ENCODE peak calls at places on chromosomes 16 and 17, in nine cellular contexts. One of them, this sample, is unnamed. For H3K4me1, the result is how much of the 10 kb centered on the place peaks cover.

GRCh38 chr17:77471984-77472836 is 331.4 kb downstream of the SEC14L1 start:
- DNase-seq in GM23338: peak
- DNase-seq in H9: peak
- DNase-seq in PC-3: no peak
- DNase-seq in colonic mucosa: no peak
- DNase-seq in PC-9: no peak
- DNase-seq in GM23248: peak
- DNase-seq in mesenchymal stem cell: peak
- DNase-seq in cardiac muscle cell: peak
- DNase-seq in this sample: peak

GRCh38 chr16:5062790-5063765 is 2.7 kb downstream of the C16orf89 start:
- DNase-seq in GM23338: no peak
- DNase-seq in H9: no peak
- DNase-seq in PC-3: no peak
- DNase-seq in colonic mucosa: no peak
- DNase-seq in PC-9: no peak
- DNase-seq in GM23248: no peak
- DNase-seq in mesenchymal stem cell: no peak
- DNase-seq in cardiac muscle cell: no peak
- DNase-seq in this sample: peak

GRCh38 chr16:505479-506245 is 21.9 kb upstream of the CAPN15 start:
- DNase-seq in GM23338: peak
- DNase-seq in H9: peak
- DNase-seq in PC-3: no peak
- DNase-seq in colonic mucosa: no peak
- DNase-seq in PC-9: no peak
- DNase-seq in GM23248: no peak
- DNase-seq in mesenchymal stem cell: no peak
- DNase-seq in cardiac muscle cell: no peak
- DNase-seq in this sample: no peak

GRCh38 chr16:47064775-47065174 is 79.0 kb downstream of the NETO2 start:
- DNase-seq in GM23338: peak
- DNase-seq in H9: peak
- DNase-seq in PC-3: no peak
- DNase-seq in colonic mucosa: no peak
- DNase-seq in PC-9: no peak
- DNase-seq in GM23248: no peak
- DNase-seq in mesenchymal stem cell: no peak
- DNase-seq in cardiac muscle cell: no peak
- DNase-seq in this sample: no peak

GRCh38 chr16:17171250-17172143 is 299.3 kb downstream of the XYLT1 start:
- DNase-seq in GM23338: no peak
- DNase-seq in H9: no peak
- DNase-seq in PC-3: no peak
- DNase-seq in colonic mucosa: no peak
- DNase-seq in PC-9: no peak
- DNase-seq in GM23248: no peak
- DNase-seq in mesenchymal stem cell: no peak
- DNase-seq in cardiac muscle cell: no peak
- DNase-seq in this sample: no peak

GRCh38 chr16:10172848-10173655 is 9.2 kb downstream of the GRIN2A start:
- DNase-seq in GM23338: peak
- DNase-seq in H9: no peak
- DNase-seq in PC-3: peak
- DNase-seq in colonic mucosa: no peak
- DNase-seq in PC-9: no peak
- DNase-seq in GM23248: peak
- DNase-seq in mesenchymal stem cell: peak
- DNase-seq in cardiac muscle cell: no peak
- DNase-seq in this sample: no peak

GRCh38 chr16:10964039-10964890 is 19.9 kb downstream of the CLEC16A start:
- DNase-seq in GM23338: peak
- DNase-seq in H9: peak
- DNase-seq in PC-3: peak
- DNase-seq in colonic mucosa: peak
- DNase-seq in PC-9: no peak
- DNase-seq in GM23248: peak
- DNase-seq in mesenchymal stem cell: peak
- DNase-seq in cardiac muscle cell: peak
- DNase-seq in this sample: peak

GRCh38 chr16:74700206-74701040 is at the start of gene MLKL:
- DNase-seq in GM23338: peak
- DNase-seq in H9: peak
- DNase-seq in PC-3: peak
- DNase-seq in colonic mucosa: peak
- DNase-seq in PC-9: peak
- DNase-seq in GM23248: peak
- DNase-seq in mesenchymal stem cell: peak
- DNase-seq in cardiac muscle cell: peak
- DNase-seq in this sample: peak

GRCh38 chr16:71807905-71808592 is 585 bp downstream of the AP1G1 start:
- DNase-seq in GM23338: peak
- DNase-seq in H9: no peak
- DNase-seq in PC-3: no peak
- DNase-seq in colonic mucosa: peak
- DNase-seq in PC-9: no peak
- DNase-seq in GM23248: peak
- DNase-seq in mesenchymal stem cell: peak
- DNase-seq in cardiac muscle cell: peak
- DNase-seq in this sample: peak

GRCh38 chr17:33647976-33648375 is 354.9 kb upstream of the ASIC2 start:
- DNase-seq in GM23338: peak
- DNase-seq in H9: peak
- DNase-seq in PC-3: no peak
- DNase-seq in colonic mucosa: no peak
- DNase-seq in PC-9: no peak
- DNase-seq in GM23248: peak
- DNase-seq in mesenchymal stem cell: peak
- DNase-seq in cardiac muscle cell: peak
- DNase-seq in this sample: peak

GRCh38 chr16:85048921-85049562 is 21.4 kb downstream of the KIAA0513 start:
- DNase-seq in GM23338: no peak
- DNase-seq in H9: no peak
- DNase-seq in PC-3: no peak
- DNase-seq in colonic mucosa: no peak
- DNase-seq in PC-9: no peak
- DNase-seq in GM23248: no peak
- DNase-seq in mesenchymal stem cell: no peak
- DNase-seq in cardiac muscle cell: no peak
- DNase-seq in this sample: no peak
- H3K4me1 ChIP-seq in GM23338: under half
- H3K4me1 ChIP-seq in H9: under half
- H3K4me1 ChIP-seq in PC-3: under half
- H3K4me1 ChIP-seq in colonic mucosa: under half
- H3K4me1 ChIP-seq in PC-9: under half
- H3K4me1 ChIP-seq in GM23248: under half
- H3K4me1 ChIP-seq in mesenchymal stem cell: under half
- H3K4me1 ChIP-seq in cardiac muscle cell: under half
- H3K4me1 ChIP-seq in this sample: under half

GRCh38 chr16:81586976-81587625 is 142.5 kb downstream of the CMIP start:
- DNase-seq in GM23338: no peak
- DNase-seq in H9: no peak
- DNase-seq in PC-3: no peak
- DNase-seq in colonic mucosa: no peak
- DNase-seq in PC-9: peak
- DNase-seq in GM23248: no peak
- DNase-seq in mesenchymal stem cell: no peak
- DNase-seq in cardiac muscle cell: no peak
- DNase-seq in this sample: no peak

GRCh38 chr16:81587626-81588160 is 143.1 kb downstream of the CMIP start:
- DNase-seq in GM23338: no peak
- DNase-seq in H9: no peak
- DNase-seq in PC-3: no peak
- DNase-seq in colonic mucosa: no peak
- DNase-seq in PC-9: peak
- DNase-seq in GM23248: no peak
- DNase-seq in mesenchymal stem cell: no peak
- DNase-seq in cardiac muscle cell: no peak
- DNase-seq in this sample: no peak

GRCh38 chr16:81583893-81584705 is 139.5 kb downstream of the CMIP start:
- DNase-seq in GM23338: no peak
- DNase-seq in H9: no peak
- DNase-seq in PC-3: peak
- DNase-seq in colonic mucosa: peak
- DNase-seq in PC-9: peak
- DNase-seq in GM23248: peak
- DNase-seq in mesenchymal stem cell: peak
- DNase-seq in cardiac muscle cell: no peak
- DNase-seq in this sample: no peak

GRCh38 chr16:81586421-81586820 is 141.8 kb downstream of the CMIP start:
- DNase-seq in GM23338: no peak
- DNase-seq in H9: no peak
- DNase-seq in PC-3: peak
- DNase-seq in colonic mucosa: no peak
- DNase-seq in PC-9: peak
- DNase-seq in GM23248: no peak
- DNase-seq in mesenchymal stem cell: peak
- DNase-seq in cardiac muscle cell: no peak
- DNase-seq in this sample: no peak

DNA sequence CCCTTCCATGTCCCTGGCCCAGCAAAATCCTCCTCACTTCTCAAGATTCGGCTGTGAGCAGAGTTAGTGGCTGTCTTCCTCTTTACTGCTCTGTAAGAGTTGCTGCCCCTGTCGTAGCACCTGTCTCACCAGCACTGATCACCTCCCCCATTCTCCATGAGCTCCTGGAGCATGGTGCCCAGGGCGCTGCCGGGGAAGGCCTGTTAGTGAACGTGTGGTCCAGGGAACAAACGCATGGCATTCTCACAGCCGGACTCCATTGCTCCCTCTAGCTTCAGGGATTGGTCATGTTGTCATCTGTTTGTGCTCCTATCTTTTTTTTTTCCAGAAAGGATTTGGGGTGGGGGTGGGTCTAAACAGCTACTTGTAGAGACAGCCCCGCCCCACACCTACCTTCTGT is 141.2 kb downstream of the CMIP start:
- DNase-seq in GM23338: peak
- DNase-seq in H9: peak
- DNase-seq in PC-3: peak
- DNase-seq in colonic mucosa: no peak
- DNase-seq in PC-9: peak
- DNase-seq in GM23248: no peak
- DNase-seq in mesenchymal stem cell: peak
- DNase-seq in cardiac muscle cell: no peak
- DNase-seq in this sample: peak
- H3K4me1 ChIP-seq in GM23338: under half
- H3K4me1 ChIP-seq in H9: under half
- H3K4me1 ChIP-seq in PC-3: half or more
- H3K4me1 ChIP-seq in colonic mucosa: under half
- H3K4me1 ChIP-seq in PC-9: half or more
- H3K4me1 ChIP-seq in GM23248: under half
- H3K4me1 ChIP-seq in mesenchymal stem cell: under half
- H3K4me1 ChIP-seq in cardiac muscle cell: under half
- H3K4me1 ChIP-seq in this sample: under half

DNA sequence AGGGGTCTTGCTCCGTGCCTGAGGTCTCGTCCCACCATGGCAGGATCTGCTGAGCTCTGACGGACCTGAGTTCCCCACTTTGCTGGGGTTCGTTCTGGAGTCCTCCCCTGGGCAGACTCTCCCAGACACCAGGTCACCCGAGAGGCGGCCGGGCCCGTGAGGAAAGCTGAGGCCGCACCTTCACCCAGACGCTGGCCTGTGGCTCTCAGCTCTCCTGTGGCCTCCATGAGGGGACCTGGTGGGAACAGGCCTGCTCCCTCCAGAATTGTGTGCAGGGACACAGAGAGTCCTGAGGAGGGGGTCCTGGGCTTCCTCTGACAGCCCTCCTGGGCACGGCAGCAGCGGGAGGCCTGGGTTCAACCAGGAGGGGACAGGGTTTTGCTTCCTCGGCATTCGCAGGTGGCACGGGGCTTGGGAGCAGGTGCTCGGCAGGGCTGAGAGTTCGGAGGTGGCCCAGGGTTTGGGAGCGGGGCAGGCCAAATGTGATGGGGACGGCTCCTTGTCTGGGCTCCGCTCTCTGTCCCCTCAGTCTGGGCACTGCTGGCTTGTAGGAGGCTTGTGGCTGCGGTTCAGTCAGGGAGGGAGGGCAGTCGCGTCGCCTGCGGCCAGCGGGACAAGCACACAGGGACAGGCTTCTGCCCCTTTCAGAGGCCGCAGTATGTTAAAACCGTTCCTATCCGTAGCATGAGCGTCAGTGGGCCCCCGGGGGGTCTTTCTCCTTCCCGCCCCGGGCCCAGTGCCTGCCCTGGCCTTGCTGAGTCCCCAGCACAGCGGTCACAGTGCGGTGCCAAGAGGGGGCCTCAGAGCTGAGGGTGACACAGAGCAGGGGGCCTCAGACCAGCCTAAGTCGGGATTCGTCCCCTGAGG is 8.1 kb upstream of the SNAI3 start:
- DNase-seq in GM23338: no peak
- DNase-seq in H9: no peak
- DNase-seq in PC-3: no peak
- DNase-seq in colonic mucosa: no peak
- DNase-seq in PC-9: no peak
- DNase-seq in GM23248: no peak
- DNase-seq in mesenchymal stem cell: no peak
- DNase-seq in cardiac muscle cell: no peak
- DNase-seq in this sample: no peak
- H3K4me1 ChIP-seq in GM23338: under half
- H3K4me1 ChIP-seq in H9: under half
- H3K4me1 ChIP-seq in PC-3: under half
- H3K4me1 ChIP-seq in colonic mucosa: under half
- H3K4me1 ChIP-seq in PC-9: under half
- H3K4me1 ChIP-seq in GM23248: under half
- H3K4me1 ChIP-seq in mesenchymal stem cell: under half
- H3K4me1 ChIP-seq in cardiac muscle cell: under half
- H3K4me1 ChIP-seq in this sample: under half

GRCh38 chr16:82197540-82198240 is 27.7 kb upstream of the MPHOSPH6 start:
- DNase-seq in GM23338: no peak
- DNase-seq in H9: no peak
- DNase-seq in PC-3: no peak
- DNase-seq in colonic mucosa: no peak
- DNase-seq in PC-9: peak
- DNase-seq in GM23248: no peak
- DNase-seq in mesenchymal stem cell: no peak
- DNase-seq in cardiac muscle cell: peak
- DNase-seq in this sample: no peak
- H3K4me1 ChIP-seq in GM23338: under half
- H3K4me1 ChIP-seq in H9: under half
- H3K4me1 ChIP-seq in PC-3: under half
- H3K4me1 ChIP-seq in colonic mucosa: under half
- H3K4me1 ChIP-seq in PC-9: under half
- H3K4me1 ChIP-seq in GM23248: under half
- H3K4me1 ChIP-seq in mesenchymal stem cell: under half
- H3K4me1 ChIP-seq in cardiac muscle cell: under half
- H3K4me1 ChIP-seq in this sample: under half

GRCh38 chr17:27536781-27537180 is 80.5 kb downstream of the KSR1 start:
- DNase-seq in GM23338: no peak
- DNase-seq in H9: no peak
- DNase-seq in PC-3: no peak
- DNase-seq in colonic mucosa: no peak
- DNase-seq in PC-9: no peak
- DNase-seq in GM23248: no peak
- DNase-seq in mesenchymal stem cell: no peak
- DNase-seq in cardiac muscle cell: no peak
- DNase-seq in this sample: no peak
- H3K4me1 ChIP-seq in GM23338: under half
- H3K4me1 ChIP-seq in H9: under half
- H3K4me1 ChIP-seq in PC-3: under half
- H3K4me1 ChIP-seq in colonic mucosa: under half
- H3K4me1 ChIP-seq in PC-9: under half
- H3K4me1 ChIP-seq in GM23248: under half
- H3K4me1 ChIP-seq in mesenchymal stem cell: half or more
- H3K4me1 ChIP-seq in cardiac muscle cell: under half
- H3K4me1 ChIP-seq in this sample: under half

GRCh38 chr16:57115148-57115503 is 22.7 kb downstream of the CPNE2 start:
- DNase-seq in GM23338: no peak
- DNase-seq in H9: no peak
- DNase-seq in PC-3: no peak
- DNase-seq in colonic mucosa: no peak
- DNase-seq in PC-9: no peak
- DNase-seq in GM23248: peak
- DNase-seq in mesenchymal stem cell: no peak
- DNase-seq in cardiac muscle cell: peak
- DNase-seq in this sample: no peak
- H3K4me1 ChIP-seq in GM23338: under half
- H3K4me1 ChIP-seq in H9: under half
- H3K4me1 ChIP-seq in PC-3: under half
- H3K4me1 ChIP-seq in colonic mucosa: under half
- H3K4me1 ChIP-seq in PC-9: under half
- H3K4me1 ChIP-seq in GM23248: under half
- H3K4me1 ChIP-seq in mesenchymal stem cell: under half
- H3K4me1 ChIP-seq in cardiac muscle cell: under half
- H3K4me1 ChIP-seq in this sample: under half